ENCODE peak calls at places on chromosomes 6 and 20, in seven cellular contexts. E is SK-N-SH, Q is mammary epithelial cell, I is neuronal stem cell, Z is fibroblast of lung, A is neural progenitor cell, L is GM23248. Y is an unnamed sample. For H3K4me1, the result is how much of the 10 kb centered on the place peaks cover.

GRCh38 chr6:144195671-144196070 is 45.4 kb downstream of the STX11 start:
- DNase-seq in E (no peak), Q (peak), I (no peak), Z (peak), A (no peak), L (no peak), Y (no peak)

GRCh38 chr6:157744202-157744601 is 78.8 kb upstream of the SNX9 start:
- DNase-seq in E (no peak), Q (no peak), I (no peak), Z (no peak), A (no peak), L (no peak), Y (no peak)

GRCh38 chr6:30881987-30882763 is 2.1 kb upstream of the DDR1 start:
- DNase-seq in E (peak), Q (peak), I (peak), Z (peak), A (peak), L (peak), Y (peak)

GRCh38 chr6:85111481-85112001 is 338.3 kb upstream of the NT5E start:
- DNase-seq in E (no peak), Q (no peak), I (peak), Z (peak), A (peak), L (peak), Y (peak)

GRCh38 chr20:58987790-58988564 is 6.9 kb downstream of the NELFCD start:
- DNase-seq in E (no peak), Q (no peak), I (no peak), Z (no peak), A (no peak), L (no peak), Y (no peak)

GRCh38 chr6:17900011-17900410 is 87.4 kb downstream of the KIF13A start:
- DNase-seq in E (no peak), Q (peak), I (no peak), Z (no peak), A (no peak), L (no peak), Y (no peak)

GRCh38 chr6:77173472-77174074 is 289.7 kb downstream of the HTR1B start:
- DNase-seq in E (peak), Q (peak), I (no peak), Z (no peak), A (peak), L (peak), Y (no peak)

GRCh38 chr6:42901538-42901957 is 14.3 kb upstream of the PTCRA start:
- DNase-seq in E (peak), Q (peak), I (peak), Z (peak), A (peak), L (peak), Y (peak)

GRCh38 chr6:34027445-34027936 is 118.4 kb downstream of the GRM4 start:
- DNase-seq in E (peak), Q (peak), I (peak), Z (no peak), A (peak), L (peak), Y (peak)

GRCh38 chr6:13795041-13795748 is 19.2 kb downstream of the MCUR1 start:
- DNase-seq in E (peak), Q (peak), I (peak), Z (peak), A (peak), L (peak), Y (peak)

GRCh38 chr6:33819021-33819420 is 15.2 kb upstream of the MLN start:
- DNase-seq in E (no peak), Q (no peak), I (no peak), Z (no peak), A (no peak), L (no peak), Y (peak)

GRCh38 chr20:64064145-64064698 is 1.2 kb downstream of the TCEA2 start:
- DNase-seq in E (no peak), Q (peak), I (no peak), Z (peak), A (no peak), L (peak), Y (peak)

GRCh38 chr20:25011831-25012241 is 19.3 kb upstream of the APMAP start:
- DNase-seq in E (no peak), Q (no peak), I (no peak), Z (no peak), A (no peak), L (no peak), Y (no peak)

GRCh38 chr20:6173481-6173880 is 50.7 kb upstream of the FERMT1 start:
- DNase-seq in E (no peak), Q (no peak), I (no peak), Z (no peak), A (no peak), L (no peak), Y (no peak)

GRCh38 chr6:73566954-73567591 is 46.2 kb upstream of the EEF1A1 start:
- DNase-seq in E (no peak), Q (peak), I (no peak), Z (peak), A (no peak), L (peak), Y (peak)

GRCh38 chr6:1572892-1573291 is 36.8 kb upstream of the FOXC1 start:
- DNase-seq in E (no peak), Q (no peak), I (no peak), Z (no peak), A (no peak), L (no peak), Y (no peak)

GRCh38 chr20:5364136-5364821 is 47.5 kb upstream of the PROKR2 start:
- DNase-seq in E (no peak), Q (peak), I (no peak), Z (no peak), A (no peak), L (no peak), Y (no peak)

GRCh38 chr6:40719671-40720374 is 132.7 kb upstream of the LRFN2 start:
- DNase-seq in E (peak), Q (no peak), I (no peak), Z (peak), A (peak), L (peak), Y (peak)

GRCh38 chr6:32416031-32416430 is 9.1 kb upstream of the BTNL2 start:
- DNase-seq in E (no peak), Q (no peak), I (no peak), Z (peak), A (no peak), L (no peak), Y (no peak)

GRCh38 chr6:18261877-18262276 is 2.5 kb downstream of the DEK start:
- DNase-seq in E (no peak), Q (no peak), I (no peak), Z (no peak), A (peak), L (no peak), Y (no peak)

GRCh38 chr6:53727748-53728147 is 62.2 kb upstream of the KLHL31 start:
- DNase-seq in E (no peak), Q (no peak), I (no peak), Z (peak), A (no peak), L (peak), Y (no peak)

GRCh38 chr20:45752747-45753146 is 30.6 kb downstream of the SPINT4 start:
- DNase-seq in E (no peak), Q (peak), I (no peak), Z (peak), A (no peak), L (peak), Y (peak)

GRCh38 chr20:24100370-24101011 is 111.9 kb upstream of the GGTLC1 start:
- DNase-seq in E (peak), Q (peak), I (peak), Z (peak), A (peak), L (peak), Y (no peak)

GRCh38 chr6:19851273-19852089 is 14.3 kb downstream of the ID4 start:
- DNase-seq in E (peak), Q (peak), I (peak), Z (peak), A (peak), L (peak), Y (peak)

GRCh38 chr20:47724398-47724797 is 60.9 kb downstream of the SULF2 start:
- DNase-seq in E (no peak), Q (no peak), I (peak), Z (no peak), A (peak), L (no peak), Y (no peak)

GRCh38 chr6:125597411-125598253 is 151.8 kb upstream of the HEY2 start:
- DNase-seq in E (no peak), Q (no peak), I (no peak), Z (no peak), A (no peak), L (peak), Y (no peak)

GRCh38 chr6:35602133-35602946 is 86.4 kb downstream of the FKBP5 start:
- DNase-seq in E (peak), Q (peak), I (no peak), Z (peak), A (no peak), L (peak), Y (no peak)

GRCh38 chr20:62622178-62622876 is 20.0 kb upstream of the SLCO4A1 start:
- DNase-seq in E (no peak), Q (no peak), I (no peak), Z (no peak), A (no peak), L (no peak), Y (no peak)

GRCh38 chr20:62620624-62621023 is 21.7 kb upstream of the SLCO4A1 start:
- DNase-seq in E (no peak), Q (no peak), I (no peak), Z (no peak), A (no peak), L (no peak), Y (no peak)

GRCh38 chr20:62623488-62624324 is 18.6 kb upstream of the SLCO4A1 start:
- DNase-seq in E (peak), Q (peak), I (peak), Z (peak), A (peak), L (peak), Y (peak)

GRCh38 chr20:62622877-62623487 is 19.3 kb upstream of the SLCO4A1 start:
- DNase-seq in E (no peak), Q (no peak), I (no peak), Z (no peak), A (no peak), L (peak), Y (no peak)

DNA sequence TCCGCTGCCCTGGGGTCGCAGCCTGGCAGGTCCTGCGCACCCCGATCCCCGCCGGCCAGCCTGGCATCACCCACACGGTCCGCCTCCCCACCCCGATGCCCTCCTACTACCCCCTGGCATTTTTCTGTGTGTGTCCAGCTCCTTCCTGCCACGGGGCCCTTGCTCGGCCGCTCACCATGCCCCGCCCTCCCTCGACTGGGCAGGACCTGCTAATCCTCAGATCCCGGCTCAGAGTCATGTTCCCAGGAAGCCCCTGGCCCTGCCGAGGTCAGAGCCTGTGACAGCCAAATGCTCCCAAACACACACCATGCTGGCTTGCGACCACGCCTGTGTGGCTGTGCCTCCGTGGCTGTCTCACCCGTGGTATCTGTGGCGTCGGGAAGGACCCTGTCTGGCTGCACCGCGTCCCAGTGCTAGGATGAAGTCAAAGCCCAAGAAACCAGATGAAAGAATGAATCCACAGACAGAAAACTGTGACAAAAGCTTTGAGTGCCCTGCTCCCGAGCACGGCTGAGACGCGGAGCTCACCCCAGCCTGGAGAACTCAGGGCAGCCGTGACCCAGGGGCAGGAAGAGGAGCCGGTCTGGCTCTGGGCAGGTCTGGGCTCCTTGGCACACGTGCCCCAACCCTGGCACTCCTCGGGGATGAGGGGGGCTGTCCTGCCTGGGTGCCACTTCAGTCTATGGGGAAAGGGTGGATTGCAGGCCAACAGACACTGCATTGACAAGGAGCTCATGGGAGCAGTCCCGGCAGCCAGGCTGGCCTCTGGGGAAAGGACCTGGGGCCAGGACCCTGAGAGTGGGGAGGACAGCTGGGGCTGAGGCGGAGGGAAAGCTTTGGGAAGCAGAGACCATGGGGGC is 20.8 kb upstream of the SLCO4A1 start:
- DNase-seq in E (no peak), Q (no peak), I (no peak), Z (no peak), A (no peak), L (no peak), Y (no peak)
- H3K4me1 ChIP-seq in E (under half), Q (under half), I (under half), Z (under half), A (under half), L (under half), Y (under half)

GRCh38 chr20:16097788-16098187 is 475.5 kb downstream of the KIF16B start:
- DNase-seq in E (no peak), Q (no peak), I (no peak), Z (no peak), A (no peak), L (no peak), Y (no peak)

GRCh38 chr20:16098890-16099639 is 474.2 kb downstream of the KIF16B start:
- DNase-seq in E (no peak), Q (peak), I (no peak), Z (no peak), A (no peak), L (no peak), Y (no peak)

GRCh38 chr20:16096756-16097326 is 476.4 kb downstream of the KIF16B start:
- DNase-seq in E (no peak), Q (no peak), I (no peak), Z (no peak), A (no peak), L (no peak), Y (no peak)

GRCh38 chr20:16100111-16100510 is 473.1 kb downstream of the KIF16B start:
- DNase-seq in E (no peak), Q (no peak), I (no peak), Z (no peak), A (no peak), L (no peak), Y (no peak)

DNA sequence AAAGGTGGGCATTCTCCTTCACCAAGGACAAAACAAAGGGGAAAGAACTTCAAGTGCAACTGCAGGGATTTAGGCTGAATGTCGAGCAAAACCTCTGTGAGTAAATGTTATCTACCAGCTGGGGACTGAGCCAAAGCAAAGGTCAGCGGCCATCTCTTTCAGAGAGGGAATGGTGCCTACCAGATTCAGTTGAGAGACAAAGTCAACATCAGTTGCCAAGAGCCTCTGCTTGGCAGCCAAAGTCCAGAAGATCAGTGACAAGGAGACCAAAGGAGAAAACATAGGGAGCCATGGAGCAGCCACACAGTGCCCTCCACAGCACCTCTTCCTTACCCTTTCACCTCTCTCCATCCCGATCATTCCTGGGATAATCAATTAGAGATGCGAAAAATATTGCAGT is 472.5 kb downstream of the KIF16B start:
- DNase-seq in E (no peak), Q (no peak), I (no peak), Z (no peak), A (no peak), L (no peak), Y (no peak)
- H2AFZ ChIP-seq in E (no peak), Q (no peak), I (no peak), Z (no peak), A (no peak), L (no peak), Y (no peak)

DNA sequence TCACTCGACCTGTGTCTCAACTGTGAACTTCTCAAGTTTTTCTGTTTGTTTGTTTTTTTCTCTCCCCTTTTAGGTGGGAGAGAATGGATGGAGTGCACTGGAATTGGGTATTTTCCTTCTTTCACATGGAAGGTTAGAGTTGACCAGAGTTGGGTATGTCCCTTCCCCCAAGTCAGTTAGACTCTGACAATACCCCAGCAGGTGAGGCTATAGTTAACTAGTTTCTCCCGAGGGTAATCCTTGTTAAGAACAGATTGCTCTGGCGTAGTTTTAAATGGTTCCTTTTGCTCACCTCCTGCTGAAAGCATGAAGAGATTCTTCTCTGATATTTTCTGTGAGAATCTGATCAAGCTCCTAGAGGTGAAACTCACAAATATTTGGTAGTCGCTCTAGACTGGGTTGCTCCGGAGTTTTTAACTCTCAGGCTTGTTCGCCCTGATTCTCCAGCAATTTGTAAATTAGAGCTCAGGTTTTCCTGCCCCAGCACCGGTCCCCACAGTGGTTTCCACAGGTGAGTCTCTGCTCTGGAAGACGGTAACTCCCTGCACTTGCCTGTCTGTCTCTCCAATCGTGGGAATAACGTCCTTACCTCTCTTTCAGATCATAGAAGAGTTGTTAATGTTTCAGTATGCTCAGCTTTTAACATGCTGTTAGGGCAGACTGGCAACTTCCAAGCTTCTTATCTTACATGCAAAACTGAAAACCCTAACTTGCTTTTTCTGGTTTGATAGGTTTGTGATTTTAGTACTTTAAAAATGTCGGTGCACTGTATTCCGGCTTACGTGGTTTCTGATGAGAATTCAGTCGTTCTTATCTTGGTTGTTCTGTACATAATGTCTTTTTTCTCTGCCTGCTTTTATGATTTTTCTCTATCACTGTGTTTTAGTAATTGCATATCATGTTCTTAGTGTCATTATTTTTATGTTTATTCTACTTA is 111.2 kb upstream of the HIVEP1 start:
- DNase-seq in E (no peak), Q (no peak), I (no peak), Z (peak), A (peak), L (no peak), Y (no peak)
- H3K4me3 ChIP-seq in E (no peak), Q (no peak), I (no peak), Z (no peak), A (peak), L (no peak), Y (no peak)

DNA sequence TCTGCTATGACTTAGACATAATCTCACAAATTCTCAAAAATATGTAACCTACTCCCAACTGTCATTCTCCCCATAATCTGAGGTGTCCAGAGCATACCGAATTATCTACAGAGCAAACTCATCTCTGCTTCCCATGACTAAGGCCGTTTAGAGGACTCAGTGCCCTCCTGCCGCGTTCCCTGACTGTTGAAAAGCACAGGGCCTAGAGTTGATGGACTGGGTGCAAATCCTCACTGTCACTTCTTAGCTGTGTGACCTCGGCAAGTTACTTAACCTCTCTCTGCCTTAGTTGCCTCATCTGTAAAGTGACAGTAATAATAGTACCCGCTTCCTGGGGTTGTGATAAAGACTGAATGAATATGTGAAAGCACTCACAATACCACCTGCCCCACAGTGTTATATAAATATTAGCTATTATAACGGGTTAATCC is 4.7 kb upstream of the TUBB2A start:
- DNase-seq in E (no peak), Q (no peak), I (no peak), Z (peak), A (peak), L (peak), Y (peak)
- H3K4me1 ChIP-seq in E (under half), Q (under half), I (under half), Z (under half), A (half or more), L (under half), Y (under half)

GRCh38 chr6:95841560-95841959 is 174.2 kb upstream of the FUT9 start:
- DNase-seq in E (no peak), Q (no peak), I (no peak), Z (no peak), A (no peak), L (no peak), Y (no peak)
- H2AFZ ChIP-seq in E (no peak), Q (no peak), I (no peak), Z (no peak), A (no peak), L (no peak), Y (no peak)

GRCh38 chr6:26220353-26220970 is 133.2 kb downstream of the HFE start:
- DNase-seq in E (no peak), Q (no peak), I (no peak), Z (no peak), A (no peak), L (no peak), Y (no peak)

GRCh38 chr6:26217714-26218075 is 130.5 kb downstream of the HFE start:
- DNase-seq in E (no peak), Q (peak), I (no peak), Z (peak), A (peak), L (peak), Y (peak)

GRCh38 chr6:26221186-26221585 is 134.0 kb downstream of the HFE start:
- DNase-seq in E (no peak), Q (no peak), I (no peak), Z (no peak), A (no peak), L (no peak), Y (no peak)

GRCh38 chr6:26216886-26217713 is 129.9 kb downstream of the HFE start:
- DNase-seq in E (no peak), Q (no peak), I (peak), Z (peak), A (peak), L (peak), Y (no peak)

DNA sequence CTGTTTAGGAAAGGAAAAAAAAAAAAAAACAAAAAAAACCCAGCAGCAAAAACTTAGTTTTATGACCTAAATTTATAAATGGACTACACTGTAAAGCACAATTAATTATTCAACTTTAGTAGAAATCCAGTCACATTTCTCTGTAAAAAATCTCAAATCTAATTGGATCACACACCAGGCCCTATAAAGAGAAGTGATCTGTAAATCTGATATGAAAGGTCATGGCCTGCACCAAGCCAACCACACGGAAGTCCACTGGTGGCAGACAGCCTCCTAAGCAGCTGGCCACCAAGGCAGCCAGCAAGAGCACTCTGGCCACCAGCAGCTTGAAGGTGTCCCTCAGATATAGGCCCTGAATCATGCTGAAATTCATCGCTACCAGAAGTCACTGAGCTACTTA is 131.6 kb downstream of the HFE start:
- DNase-seq in E (no peak), Q (no peak), I (no peak), Z (no peak), A (no peak), L (no peak), Y (no peak)
- H3K4me3 ChIP-seq in E (no peak), Q (no peak), I (no peak), Z (no peak), A (no peak), L (no peak), Y (no peak)

Y was measured in osteoblast.